ENCODE peak calls at places on chromosome 11, in ten cellular contexts. Y is neuronal stem cell, N is ovary, V is aorta, E is heart left ventricle, O is astrocyte, I is stomach, C is heart right ventricle, K is thoracic aorta, Q is uterus. P is an unnamed sample. For H3K4me1, the result is how much of the 10 kb centered on the place peaks cover.

GRCh38 chr11:132785878-132786277 is 746.4 kb downstream of the OPCML start:
- DNase-seq in Y (no peak), N (no peak), V (no peak), E (no peak), O (no peak), I (no peak), C (no peak), K (no peak), Q (no peak), P (no peak)

GRCh38 chr11:11577246-11577855 is 44.5 kb downstream of the GALNT18 start:
- DNase-seq in Y (no peak), N (no peak), V (no peak), E (no peak), O (peak), I (no peak), C (peak), K (no peak), Q (no peak), P (no peak)

GRCh38 chr11:129536338-129536737 is 160.7 kb downstream of the BARX2 start:
- DNase-seq in Y (no peak), N (no peak), V (no peak), E (no peak), O (no peak), I (no peak), C (no peak), K (no peak), Q (no peak), P (no peak)

GRCh38 chr11:118706546-118706825 is 27.0 kb upstream of the TREH start:
- DNase-seq in Y (no peak), N (no peak), V (no peak), E (no peak), O (no peak), I (no peak), C (no peak), K (no peak), Q (no peak), P (no peak)

GRCh38 chr11:133892584-133893380 is 47.5 kb upstream of the SPATA19 start:
- DNase-seq in Y (no peak), N (no peak), V (no peak), E (no peak), O (no peak), I (no peak), C (no peak), K (no peak), Q (no peak), P (peak)

GRCh38 chr11:91459840-91460239 is 764.8 kb upstream of the FAT3 start:
- DNase-seq in Y (no peak), N (no peak), V (no peak), E (no peak), O (no peak), I (no peak), C (no peak), K (no peak), Q (no peak), P (no peak)

GRCh38 chr11:79059171-79059570 is 381.7 kb downstream of the TENM4 start:
- DNase-seq in Y (no peak), N (no peak), V (no peak), E (no peak), O (no peak), I (no peak), C (no peak), K (no peak), Q (no peak), P (no peak)

GRCh38 chr11:37963440-37963839 is 1365.4 kb upstream of the RAG2 start:
- DNase-seq in Y (no peak), N (no peak), V (no peak), E (no peak), O (no peak), I (no peak), C (no peak), K (no peak), Q (no peak), P (no peak)

GRCh38 chr11:12276831-12277475 is 100.4 kb upstream of the PARVA start:
- DNase-seq in Y (no peak), N (no peak), V (no peak), E (no peak), O (no peak), I (peak), C (no peak), K (no peak), Q (no peak), P (peak)

GRCh38 chr11:122737951-122738693 is 82.6 kb downstream of the UBASH3B start:
- DNase-seq in Y (peak), N (no peak), V (no peak), E (no peak), O (no peak), I (no peak), C (no peak), K (no peak), Q (no peak), P (no peak)

DNA sequence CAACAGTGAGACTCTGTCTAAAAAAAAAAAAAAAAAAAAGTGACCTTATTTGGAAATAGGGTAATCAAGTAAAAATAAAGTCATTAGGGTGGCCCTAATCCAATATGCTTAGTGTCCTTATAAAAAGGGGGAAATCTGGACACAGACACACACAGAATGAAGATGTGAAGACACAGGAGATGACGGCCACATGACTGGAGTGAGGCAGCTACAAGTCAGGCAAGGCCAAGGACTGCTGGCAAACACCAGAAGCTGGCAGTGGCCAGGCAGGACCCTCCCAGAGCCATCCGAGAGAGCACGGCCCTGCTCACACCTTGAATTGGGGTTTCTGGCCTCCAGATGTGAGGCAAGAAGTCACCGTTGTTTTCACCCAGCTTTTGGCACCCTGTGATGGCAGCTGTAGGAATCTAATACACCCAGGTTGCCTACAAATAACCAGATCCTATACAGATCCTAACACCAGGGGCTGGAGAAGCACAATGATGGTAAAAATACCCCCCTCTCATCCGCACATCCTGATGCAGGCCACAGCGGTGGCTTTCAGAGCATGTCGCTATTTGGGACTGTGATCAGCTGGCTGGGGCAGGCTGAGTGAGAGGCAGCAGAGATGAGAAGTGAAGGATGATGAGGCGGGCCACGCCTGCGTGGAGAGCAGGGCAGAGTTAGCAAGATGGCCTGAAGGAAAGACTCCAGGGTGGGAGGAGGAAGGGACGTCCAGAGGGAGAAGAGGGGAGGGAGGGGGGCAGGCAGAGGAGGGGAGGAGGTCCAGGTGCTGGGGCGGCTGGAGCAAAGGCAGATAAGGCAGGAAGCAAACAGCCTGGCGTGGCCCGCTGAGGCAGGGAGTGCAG is 28.8 kb downstream of the LRFN4 start:
- DNase-seq in Y (no peak), N (no peak), V (no peak), E (no peak), O (no peak), I (peak), C (no peak), K (no peak), Q (no peak), P (no peak)
- H3K4me1 ChIP-seq in Y (under half), N (under half), V (under half), E (under half), O (under half), I (under half), C (under half), K (under half), Q (under half), P (under half)

GRCh38 chr11:46666982-46667590 is 33.3 kb downstream of the ARHGAP1 start:
- DNase-seq in Y (no peak), N (peak), V (no peak), E (peak), O (no peak), I (no peak), C (no peak), K (no peak), Q (peak), P (peak)

GRCh38 chr11:46668480-46669085 is 31.8 kb downstream of the ARHGAP1 start:
- DNase-seq in Y (no peak), N (no peak), V (no peak), E (no peak), O (no peak), I (no peak), C (no peak), K (no peak), Q (no peak), P (peak)

GRCh38 chr11:46671958-46672315 is 28.5 kb downstream of the ARHGAP1 start:
- DNase-seq in Y (no peak), N (no peak), V (no peak), E (peak), O (no peak), I (no peak), C (no peak), K (no peak), Q (no peak), P (peak)

GRCh38 chr11:46672381-46672839 is 28.0 kb downstream of the ARHGAP1 start:
- DNase-seq in Y (no peak), N (no peak), V (no peak), E (peak), O (no peak), I (no peak), C (no peak), K (no peak), Q (no peak), P (peak)

DNA sequence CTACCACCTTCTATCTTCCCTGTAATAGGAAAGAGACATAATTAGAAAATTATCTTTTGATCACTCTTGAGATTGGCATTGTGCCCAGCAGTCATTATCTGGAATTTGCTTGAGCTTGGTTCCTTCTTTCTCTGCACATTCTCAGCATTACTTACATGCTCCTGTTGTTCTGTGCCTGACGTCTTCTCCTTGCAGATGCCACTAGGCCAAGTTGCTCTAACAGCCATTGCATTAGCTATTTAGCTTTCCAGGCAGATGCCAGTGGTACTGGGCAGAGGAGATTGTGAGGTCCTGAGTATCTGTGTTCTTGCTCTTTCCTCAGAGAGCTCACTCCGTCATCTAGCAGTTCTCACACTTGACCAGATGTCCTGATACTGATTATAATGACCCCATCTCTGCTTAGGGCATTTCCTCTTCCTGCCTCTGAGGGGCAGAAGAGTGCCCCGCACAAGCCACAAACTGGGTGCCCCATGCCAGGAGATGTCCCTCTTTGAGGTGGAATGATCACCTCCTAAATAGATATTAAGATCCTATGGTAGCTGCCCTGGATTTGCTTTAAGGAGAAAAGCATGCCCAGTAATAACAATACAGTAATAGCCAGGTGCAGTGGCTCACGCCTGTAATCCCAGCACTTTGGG is 30.7 kb downstream of the ARHGAP1 start:
- DNase-seq in Y (no peak), N (no peak), V (no peak), E (peak), O (no peak), I (peak), C (no peak), K (no peak), Q (no peak), P (peak)
- H3K27ac ChIP-seq in Y (no peak), N (no peak), V (no peak), E (peak), O (no peak), I (no peak), C (no peak), K (no peak), Q (no peak), P (no peak)

GRCh38 chr11:15843309-15843857 is 513.0 kb downstream of the SOX6 start:
- DNase-seq in Y (peak), N (no peak), V (no peak), E (no peak), O (peak), I (peak), C (peak), K (no peak), Q (no peak), P (no peak)

GRCh38 chr11:15842345-15842744 is 514.0 kb downstream of the SOX6 start:
- DNase-seq in Y (no peak), N (no peak), V (no peak), E (no peak), O (peak), I (no peak), C (no peak), K (no peak), Q (no peak), P (no peak)

GRCh38 chr11:15841898-15842297 is 514.4 kb downstream of the SOX6 start:
- DNase-seq in Y (no peak), N (no peak), V (no peak), E (peak), O (no peak), I (no peak), C (peak), K (no peak), Q (no peak), P (no peak)

GRCh38 chr11:15848769-15849168 is 507.6 kb downstream of the SOX6 start:
- DNase-seq in Y (no peak), N (no peak), V (no peak), E (no peak), O (no peak), I (no peak), C (no peak), K (no peak), Q (no peak), P (no peak)

GRCh38 chr11:15845261-15845660 is 511.1 kb downstream of the SOX6 start:
- DNase-seq in Y (peak), N (no peak), V (no peak), E (no peak), O (no peak), I (no peak), C (no peak), K (no peak), Q (no peak), P (no peak)
- H3K4me1 ChIP-seq in Y (under half), N (under half), V (under half), E (under half), O (under half), I (under half), C (under half), K (under half), Q (under half), P (under half)

GRCh38 chr11:30110691-30111090 is 93.9 kb upstream of the KCNA4 start:
- DNase-seq in Y (no peak), N (no peak), V (no peak), E (no peak), O (no peak), I (no peak), C (no peak), K (no peak), Q (no peak), P (no peak)
- H3K27ac ChIP-seq in Y (no peak), N (no peak), V (no peak), E (no peak), O (no peak), I (no peak), C (no peak), K (no peak), Q (no peak), P (no peak)

GRCh38 chr11:66323684-66324083 is 6.8 kb upstream of the CD248 start:
- DNase-seq in Y (no peak), N (no peak), V (no peak), E (peak), O (no peak), I (no peak), C (no peak), K (no peak), Q (no peak), P (no peak)
- H3K4me1 ChIP-seq in Y (under half), N (under half), V (under half), E (under half), O (under half), I (under half), C (under half), K (under half), Q (under half), P (under half)

GRCh38 chr11:14075118-14075601 is 112.6 kb downstream of the SPON1 start:
- DNase-seq in Y (no peak), N (no peak), V (no peak), E (no peak), O (peak), I (no peak), C (no peak), K (no peak), Q (no peak), P (no peak)
- H3K27ac ChIP-seq in Y (no peak), N (no peak), V (no peak), E (no peak), O (no peak), I (no peak), C (no peak), K (no peak), Q (peak), P (no peak)